ENCODE peak calls at places on chromosomes 5 and 9, in nine cellular contexts. One of them, this sample, is unnamed.

GRCh38 chr9:27471789-27472585 is 52.1 kb upstream of the IFNK start:
- DNase-seq in GM23248: peak
- DNase-seq in CD4-positive, alpha-beta T cell: no peak
- DNase-seq in fibroblast of pulmonary artery: no peak
- DNase-seq in lung microvascular endothelial cell: no peak
- DNase-seq in GOT3: no peak
- DNase-seq in stimulated activated CD4-positive, alpha-beta T cell treated with anti-CD3 and anti-CD28 coated beads, Interleukin-15, amount 100 ng/mL, for 48 hours: no peak
- DNase-seq in NCI-H2081: no peak
- DNase-seq in T-helper 1 cell: no peak
- DNase-seq in this sample: no peak

GRCh38 chr9:93890436-93890935 is 64.7 kb downstream of the BARX1 start:
- DNase-seq in fibroblast of pulmonary artery: no peak
- DNase-seq in lung microvascular endothelial cell: no peak
- DNase-seq in T-helper 1 cell: no peak
- DNase-seq in NCI-H2081: no peak
- DNase-seq in CD4-positive, alpha-beta T cell: no peak
- DNase-seq in GM23248: no peak
- DNase-seq in GOT3: no peak
- DNase-seq in stimulated activated CD4-positive, alpha-beta T cell treated with anti-CD3 and anti-CD28 coated beads, Interleukin-15, amount 100 ng/mL, for 48 hours: no peak
- DNase-seq in this sample: no peak

GRCh38 chr5:106691701-106692100 is 979.0 kb downstream of the EFNA5 start:
- DNase-seq in lung microvascular endothelial cell: no peak
- DNase-seq in stimulated activated CD4-positive, alpha-beta T cell treated with anti-CD3 and anti-CD28 coated beads, Interleukin-15, amount 100 ng/mL, for 48 hours: no peak
- DNase-seq in GOT3: no peak
- DNase-seq in NCI-H2081: no peak
- DNase-seq in T-helper 1 cell: no peak
- DNase-seq in GM23248: no peak
- DNase-seq in fibroblast of pulmonary artery: no peak
- DNase-seq in CD4-positive, alpha-beta T cell: no peak
- DNase-seq in this sample: no peak

GRCh38 chr5:100790170-100790665 is 112.9 kb downstream of the ST8SIA4 start:
- DNase-seq in CD4-positive, alpha-beta T cell: no peak
- DNase-seq in fibroblast of pulmonary artery: no peak
- DNase-seq in NCI-H2081: no peak
- DNase-seq in stimulated activated CD4-positive, alpha-beta T cell treated with anti-CD3 and anti-CD28 coated beads, Interleukin-15, amount 100 ng/mL, for 48 hours: no peak
- DNase-seq in T-helper 1 cell: no peak
- DNase-seq in GM23248: no peak
- DNase-seq in GOT3: no peak
- DNase-seq in lung microvascular endothelial cell: peak
- DNase-seq in this sample: peak

GRCh38 chr5:77003246-77003645 is 27.0 kb upstream of the AGGF1 start:
- DNase-seq in lung microvascular endothelial cell: no peak
- DNase-seq in GM23248: no peak
- DNase-seq in stimulated activated CD4-positive, alpha-beta T cell treated with anti-CD3 and anti-CD28 coated beads, Interleukin-15, amount 100 ng/mL, for 48 hours: no peak
- DNase-seq in CD4-positive, alpha-beta T cell: no peak
- DNase-seq in GOT3: no peak
- DNase-seq in NCI-H2081: no peak
- DNase-seq in fibroblast of pulmonary artery: no peak
- DNase-seq in T-helper 1 cell: no peak
- DNase-seq in this sample: no peak

GRCh38 chr9:69193685-69194032 is 19.6 kb downstream of the TJP2 start:
- DNase-seq in lung microvascular endothelial cell: peak
- DNase-seq in GOT3: no peak
- DNase-seq in fibroblast of pulmonary artery: no peak
- DNase-seq in GM23248: no peak
- DNase-seq in stimulated activated CD4-positive, alpha-beta T cell treated with anti-CD3 and anti-CD28 coated beads, Interleukin-15, amount 100 ng/mL, for 48 hours: no peak
- DNase-seq in T-helper 1 cell: no peak
- DNase-seq in NCI-H2081: no peak
- DNase-seq in CD4-positive, alpha-beta T cell: no peak
- DNase-seq in this sample: no peak

GRCh38 chr9:126614088-126614454 is 343 bp downstream of the LMX1B start:
- DNase-seq in GOT3: no peak
- DNase-seq in NCI-H2081: no peak
- DNase-seq in T-helper 1 cell: no peak
- DNase-seq in CD4-positive, alpha-beta T cell: no peak
- DNase-seq in GM23248: no peak
- DNase-seq in lung microvascular endothelial cell: no peak
- DNase-seq in stimulated activated CD4-positive, alpha-beta T cell treated with anti-CD3 and anti-CD28 coated beads, Interleukin-15, amount 100 ng/mL, for 48 hours: no peak
- DNase-seq in fibroblast of pulmonary artery: no peak
- DNase-seq in this sample: no peak

GRCh38 chr5:132971483-132972435 is 8.3 kb upstream of the AFF4 start:
- DNase-seq in GM23248: peak
- DNase-seq in NCI-H2081: no peak
- DNase-seq in fibroblast of pulmonary artery: peak
- DNase-seq in lung microvascular endothelial cell: peak
- DNase-seq in CD4-positive, alpha-beta T cell: no peak
- DNase-seq in GOT3: no peak
- DNase-seq in T-helper 1 cell: no peak
- DNase-seq in stimulated activated CD4-positive, alpha-beta T cell treated with anti-CD3 and anti-CD28 coated beads, Interleukin-15, amount 100 ng/mL, for 48 hours: no peak
- DNase-seq in this sample: no peak

GRCh38 chr9:2780326-2780725 is 63.0 kb downstream of the KCNV2 start:
- DNase-seq in fibroblast of pulmonary artery: no peak
- DNase-seq in NCI-H2081: no peak
- DNase-seq in stimulated activated CD4-positive, alpha-beta T cell treated with anti-CD3 and anti-CD28 coated beads, Interleukin-15, amount 100 ng/mL, for 48 hours: no peak
- DNase-seq in GM23248: no peak
- DNase-seq in lung microvascular endothelial cell: no peak
- DNase-seq in T-helper 1 cell: no peak
- DNase-seq in GOT3: no peak
- DNase-seq in CD4-positive, alpha-beta T cell: no peak
- DNase-seq in this sample: no peak

GRCh38 chr5:177980776-177981175 is 15.3 kb downstream of the PROP1 start:
- DNase-seq in fibroblast of pulmonary artery: no peak
- DNase-seq in CD4-positive, alpha-beta T cell: peak
- DNase-seq in GM23248: peak
- DNase-seq in NCI-H2081: no peak
- DNase-seq in lung microvascular endothelial cell: no peak
- DNase-seq in GOT3: no peak
- DNase-seq in stimulated activated CD4-positive, alpha-beta T cell treated with anti-CD3 and anti-CD28 coated beads, Interleukin-15, amount 100 ng/mL, for 48 hours: no peak
- DNase-seq in T-helper 1 cell: no peak
- DNase-seq in this sample: no peak

GRCh38 chr9:115349542-115349941 is 231.6 kb upstream of the TNC start:
- DNase-seq in CD4-positive, alpha-beta T cell: no peak
- DNase-seq in lung microvascular endothelial cell: no peak
- DNase-seq in fibroblast of pulmonary artery: peak
- DNase-seq in T-helper 1 cell: no peak
- DNase-seq in stimulated activated CD4-positive, alpha-beta T cell treated with anti-CD3 and anti-CD28 coated beads, Interleukin-15, amount 100 ng/mL, for 48 hours: no peak
- DNase-seq in GOT3: no peak
- DNase-seq in GM23248: peak
- DNase-seq in NCI-H2081: no peak
- DNase-seq in this sample: no peak

GRCh38 chr5:130546216-130546615 is 618.8 kb downstream of the HINT1 start:
- DNase-seq in fibroblast of pulmonary artery: no peak
- DNase-seq in GM23248: no peak
- DNase-seq in CD4-positive, alpha-beta T cell: no peak
- DNase-seq in stimulated activated CD4-positive, alpha-beta T cell treated with anti-CD3 and anti-CD28 coated beads, Interleukin-15, amount 100 ng/mL, for 48 hours: no peak
- DNase-seq in lung microvascular endothelial cell: no peak
- DNase-seq in NCI-H2081: no peak
- DNase-seq in GOT3: no peak
- DNase-seq in T-helper 1 cell: no peak
- DNase-seq in this sample: no peak

GRCh38 chr9:101029300-101030021 is 934 bp downstream of the PLPPR1 start:
- DNase-seq in CD4-positive, alpha-beta T cell: no peak
- DNase-seq in GM23248: no peak
- DNase-seq in fibroblast of pulmonary artery: no peak
- DNase-seq in GOT3: no peak
- DNase-seq in lung microvascular endothelial cell: no peak
- DNase-seq in stimulated activated CD4-positive, alpha-beta T cell treated with anti-CD3 and anti-CD28 coated beads, Interleukin-15, amount 100 ng/mL, for 48 hours: no peak
- DNase-seq in NCI-H2081: no peak
- DNase-seq in T-helper 1 cell: no peak
- DNase-seq in this sample: no peak

GRCh38 chr9:36151306-36152210 is 15.0 kb downstream of the GLIPR2 start:
- DNase-seq in CD4-positive, alpha-beta T cell: peak
- DNase-seq in GM23248: peak
- DNase-seq in fibroblast of pulmonary artery: peak
- DNase-seq in stimulated activated CD4-positive, alpha-beta T cell treated with anti-CD3 and anti-CD28 coated beads, Interleukin-15, amount 100 ng/mL, for 48 hours: peak
- DNase-seq in lung microvascular endothelial cell: peak
- DNase-seq in T-helper 1 cell: peak
- DNase-seq in NCI-H2081: no peak
- DNase-seq in GOT3: no peak
- DNase-seq in this sample: peak

GRCh38 chr9:133877967-133878366 is 114.2 kb downstream of the VAV2 start:
- DNase-seq in stimulated activated CD4-positive, alpha-beta T cell treated with anti-CD3 and anti-CD28 coated beads, Interleukin-15, amount 100 ng/mL, for 48 hours: no peak
- DNase-seq in GM23248: no peak
- DNase-seq in T-helper 1 cell: no peak
- DNase-seq in fibroblast of pulmonary artery: no peak
- DNase-seq in GOT3: no peak
- DNase-seq in CD4-positive, alpha-beta T cell: no peak
- DNase-seq in lung microvascular endothelial cell: no peak
- DNase-seq in NCI-H2081: no peak
- DNase-seq in this sample: no peak

GRCh38 chr9:137240321-137240840 is 706 bp upstream of the TUBB4B start:
- DNase-seq in GOT3: no peak
- DNase-seq in T-helper 1 cell: peak
- DNase-seq in NCI-H2081: peak
- DNase-seq in stimulated activated CD4-positive, alpha-beta T cell treated with anti-CD3 and anti-CD28 coated beads, Interleukin-15, amount 100 ng/mL, for 48 hours: peak
- DNase-seq in lung microvascular endothelial cell: peak
- DNase-seq in CD4-positive, alpha-beta T cell: peak
- DNase-seq in fibroblast of pulmonary artery: peak
- DNase-seq in GM23248: peak
- DNase-seq in this sample: peak

GRCh38 chr9:11726659-11727058 is 966.5 kb upstream of the TYRP1 start:
- DNase-seq in fibroblast of pulmonary artery: no peak
- DNase-seq in T-helper 1 cell: no peak
- DNase-seq in CD4-positive, alpha-beta T cell: no peak
- DNase-seq in GM23248: no peak
- DNase-seq in lung microvascular endothelial cell: no peak
- DNase-seq in GOT3: no peak
- DNase-seq in NCI-H2081: no peak
- DNase-seq in stimulated activated CD4-positive, alpha-beta T cell treated with anti-CD3 and anti-CD28 coated beads, Interleukin-15, amount 100 ng/mL, for 48 hours: no peak
- DNase-seq in this sample: no peak

GRCh38 chr9:16625106-16625505 is 245.4 kb downstream of the BNC2 start:
- DNase-seq in stimulated activated CD4-positive, alpha-beta T cell treated with anti-CD3 and anti-CD28 coated beads, Interleukin-15, amount 100 ng/mL, for 48 hours: no peak
- DNase-seq in CD4-positive, alpha-beta T cell: no peak
- DNase-seq in GOT3: no peak
- DNase-seq in T-helper 1 cell: no peak
- DNase-seq in GM23248: no peak
- DNase-seq in NCI-H2081: no peak
- DNase-seq in fibroblast of pulmonary artery: no peak
- DNase-seq in lung microvascular endothelial cell: no peak
- DNase-seq in this sample: no peak

GRCh38 chr9:134591573-134591981 is 50.0 kb upstream of the COL5A1 start:
- DNase-seq in NCI-H2081: no peak
- DNase-seq in lung microvascular endothelial cell: no peak
- DNase-seq in GOT3: no peak
- DNase-seq in T-helper 1 cell: no peak
- DNase-seq in GM23248: peak
- DNase-seq in CD4-positive, alpha-beta T cell: no peak
- DNase-seq in stimulated activated CD4-positive, alpha-beta T cell treated with anti-CD3 and anti-CD28 coated beads, Interleukin-15, amount 100 ng/mL, for 48 hours: no peak
- DNase-seq in fibroblast of pulmonary artery: no peak
- DNase-seq in this sample: no peak

GRCh38 chr5:149338364-149338763 is 6.9 kb upstream of the GRPEL2 start:
- DNase-seq in stimulated activated CD4-positive, alpha-beta T cell treated with anti-CD3 and anti-CD28 coated beads, Interleukin-15, amount 100 ng/mL, for 48 hours: no peak
- DNase-seq in fibroblast of pulmonary artery: no peak
- DNase-seq in GM23248: no peak
- DNase-seq in CD4-positive, alpha-beta T cell: no peak
- DNase-seq in NCI-H2081: no peak
- DNase-seq in GOT3: no peak
- DNase-seq in T-helper 1 cell: no peak
- DNase-seq in lung microvascular endothelial cell: no peak
- DNase-seq in this sample: no peak

GRCh38 chr5:139138790-139139189 is 59.4 kb downstream of the SIL1 start:
- DNase-seq in GM23248: peak
- DNase-seq in stimulated activated CD4-positive, alpha-beta T cell treated with anti-CD3 and anti-CD28 coated beads, Interleukin-15, amount 100 ng/mL, for 48 hours: no peak
- DNase-seq in GOT3: no peak
- DNase-seq in CD4-positive, alpha-beta T cell: no peak
- DNase-seq in NCI-H2081: no peak
- DNase-seq in T-helper 1 cell: no peak
- DNase-seq in lung microvascular endothelial cell: peak
- DNase-seq in fibroblast of pulmonary artery: peak
- DNase-seq in this sample: no peak

GRCh38 chr5:137286025-137286610 is 213.0 kb downstream of the SPOCK1 start:
- DNase-seq in NCI-H2081: no peak
- DNase-seq in fibroblast of pulmonary artery: no peak
- DNase-seq in T-helper 1 cell: no peak
- DNase-seq in CD4-positive, alpha-beta T cell: no peak
- DNase-seq in GOT3: no peak
- DNase-seq in GM23248: peak
- DNase-seq in stimulated activated CD4-positive, alpha-beta T cell treated with anti-CD3 and anti-CD28 coated beads, Interleukin-15, amount 100 ng/mL, for 48 hours: no peak
- DNase-seq in lung microvascular endothelial cell: no peak
- DNase-seq in this sample: no peak

GRCh38 chr5:153513171-153513570 is 22.7 kb downstream of the GRIA1 start:
- DNase-seq in stimulated activated CD4-positive, alpha-beta T cell treated with anti-CD3 and anti-CD28 coated beads, Interleukin-15, amount 100 ng/mL, for 48 hours: no peak
- DNase-seq in fibroblast of pulmonary artery: peak
- DNase-seq in lung microvascular endothelial cell: no peak
- DNase-seq in NCI-H2081: no peak
- DNase-seq in T-helper 1 cell: no peak
- DNase-seq in GM23248: peak
- DNase-seq in GOT3: no peak
- DNase-seq in CD4-positive, alpha-beta T cell: no peak
- DNase-seq in this sample: no peak

GRCh38 chr5:77204967-77205366 is 5.5 kb upstream of the PDE8B start:
- DNase-seq in GM23248: no peak
- DNase-seq in NCI-H2081: no peak
- DNase-seq in CD4-positive, alpha-beta T cell: no peak
- DNase-seq in fibroblast of pulmonary artery: no peak
- DNase-seq in T-helper 1 cell: no peak
- DNase-seq in GOT3: no peak
- DNase-seq in stimulated activated CD4-positive, alpha-beta T cell treated with anti-CD3 and anti-CD28 coated beads, Interleukin-15, amount 100 ng/mL, for 48 hours: no peak
- DNase-seq in lung microvascular endothelial cell: no peak
- DNase-seq in this sample: peak

GRCh38 chr9:124860582-124861341 is 995 bp downstream of the RPL35 start:
- DNase-seq in CD4-positive, alpha-beta T cell: no peak
- DNase-seq in T-helper 1 cell: no peak
- DNase-seq in lung microvascular endothelial cell: no peak
- DNase-seq in fibroblast of pulmonary artery: no peak
- DNase-seq in GM23248: peak
- DNase-seq in NCI-H2081: no peak
- DNase-seq in stimulated activated CD4-positive, alpha-beta T cell treated with anti-CD3 and anti-CD28 coated beads, Interleukin-15, amount 100 ng/mL, for 48 hours: no peak
- DNase-seq in GOT3: no peak
- DNase-seq in this sample: peak

GRCh38 chr5:172421-172820 is 18.9 kb upstream of the LRRC14B start:
- DNase-seq in NCI-H2081: no peak
- DNase-seq in fibroblast of pulmonary artery: no peak
- DNase-seq in T-helper 1 cell: no peak
- DNase-seq in GOT3: no peak
- DNase-seq in GM23248: no peak
- DNase-seq in stimulated activated CD4-positive, alpha-beta T cell treated with anti-CD3 and anti-CD28 coated beads, Interleukin-15, amount 100 ng/mL, for 48 hours: no peak
- DNase-seq in CD4-positive, alpha-beta T cell: peak
- DNase-seq in lung microvascular endothelial cell: no peak
- DNase-seq in this sample: no peak

GRCh38 chr9:32584784-32585183 is 11.8 kb upstream of the NDUFB6 start:
- DNase-seq in lung microvascular endothelial cell: peak
- DNase-seq in GOT3: no peak
- DNase-seq in GM23248: peak
- DNase-seq in fibroblast of pulmonary artery: no peak
- DNase-seq in NCI-H2081: no peak
- DNase-seq in stimulated activated CD4-positive, alpha-beta T cell treated with anti-CD3 and anti-CD28 coated beads, Interleukin-15, amount 100 ng/mL, for 48 hours: no peak
- DNase-seq in CD4-positive, alpha-beta T cell: no peak
- DNase-seq in T-helper 1 cell: no peak
- DNase-seq in this sample: no peak

GRCh38 chr9:133396952-133397351 is 20.8 kb downstream of the STKLD1 start:
- DNase-seq in NCI-H2081: no peak
- DNase-seq in GOT3: no peak
- DNase-seq in stimulated activated CD4-positive, alpha-beta T cell treated with anti-CD3 and anti-CD28 coated beads, Interleukin-15, amount 100 ng/mL, for 48 hours: no peak
- DNase-seq in fibroblast of pulmonary artery: peak
- DNase-seq in CD4-positive, alpha-beta T cell: no peak
- DNase-seq in T-helper 1 cell: no peak
- DNase-seq in lung microvascular endothelial cell: peak
- DNase-seq in GM23248: peak
- DNase-seq in this sample: no peak

GRCh38 chr5:97297063-97297715 is 114.1 kb upstream of the RIOK2 start:
- DNase-seq in fibroblast of pulmonary artery: peak
- DNase-seq in CD4-positive, alpha-beta T cell: no peak
- DNase-seq in GOT3: no peak
- DNase-seq in stimulated activated CD4-positive, alpha-beta T cell treated with anti-CD3 and anti-CD28 coated beads, Interleukin-15, amount 100 ng/mL, for 48 hours: no peak
- DNase-seq in lung microvascular endothelial cell: peak
- DNase-seq in NCI-H2081: peak
- DNase-seq in T-helper 1 cell: no peak
- DNase-seq in GM23248: peak
- DNase-seq in this sample: peak

GRCh38 chr5:558326-558725 is 34.1 kb upstream of the SLC9A3 start:
- DNase-seq in NCI-H2081: no peak
- DNase-seq in lung microvascular endothelial cell: no peak
- DNase-seq in GOT3: no peak
- DNase-seq in stimulated activated CD4-positive, alpha-beta T cell treated with anti-CD3 and anti-CD28 coated beads, Interleukin-15, amount 100 ng/mL, for 48 hours: no peak
- DNase-seq in T-helper 1 cell: no peak
- DNase-seq in GM23248: no peak
- DNase-seq in CD4-positive, alpha-beta T cell: no peak
- DNase-seq in fibroblast of pulmonary artery: no peak
- DNase-seq in this sample: no peak

GRCh38 chr9:34510506-34511159 is 12.2 kb downstream of the ENHO start:
- DNase-seq in stimulated activated CD4-positive, alpha-beta T cell treated with anti-CD3 and anti-CD28 coated beads, Interleukin-15, amount 100 ng/mL, for 48 hours: no peak
- DNase-seq in lung microvascular endothelial cell: no peak
- DNase-seq in GOT3: no peak
- DNase-seq in NCI-H2081: peak
- DNase-seq in GM23248: no peak
- DNase-seq in fibroblast of pulmonary artery: no peak
- DNase-seq in CD4-positive, alpha-beta T cell: no peak
- DNase-seq in T-helper 1 cell: no peak
- DNase-seq in this sample: no peak